ENCODE peak calls at places on chromosomes 13 and 19, in six cellular contexts. N, Y, H, S, R and T are unnamed samples.

GRCh38 chr13:26539738-26540292 is 17.7 kb upstream of the WASF3 start:
- DNase-seq in Y (no peak), R (no peak), N (no peak), H (no peak), S (no peak), T (no peak)

GRCh38 chr13:74166286-74166685 is 32.1 kb upstream of the KLF12 start:
- DNase-seq in Y (peak; percentile 39), H (no peak), N (no peak), S (no peak), R (no peak), T (no peak)

GRCh38 chr19:38538793-38539528 is 78.8 kb downstream of the MAP4K1 start:
- DNase-seq in N (no peak), H (no peak), Y (peak; percentile 7), S (no peak), R (peak; percentile 67), T (no peak)

GRCh38 chr19:50239916-50240585 is 36.6 kb downstream of the MYH14 start:
- DNase-seq in R (no peak), Y (no peak), S (no peak), N (no peak), H (no peak), T (no peak)

GRCh38 chr19:55454787-55455243 is 6.6 kb downstream of the ISOC2 start:
- DNase-seq in R (no peak), N (peak; percentile 68), H (peak; percentile 58), Y (no peak), S (no peak), T (no peak)

GRCh38 chr13:85040176-85040660 is 759.0 kb downstream of the SLITRK6 start:
- DNase-seq in H (no peak), S (no peak), N (no peak), Y (no peak), R (no peak), T (no peak)

GRCh38 chr13:32938907-32939306 is 77.3 kb upstream of the KL start:
- DNase-seq in R (no peak), N (peak; percentile 24), H (no peak), S (no peak), Y (peak; percentile 55), T (no peak)

GRCh38 chr13:98393873-98394272 is 183.0 kb downstream of the STK24 start:
- DNase-seq in N (no peak), S (no peak), H (no peak), Y (no peak), R (no peak), T (no peak)

GRCh38 chr19:30864460-30865215 is 484.6 kb downstream of the TSHZ3 start:
- DNase-seq in Y (no peak), H (no peak), R (no peak), S (no peak), N (no peak), T (no peak)

GRCh38 chr13:66634384-66634783 is 595.8 kb downstream of the PCDH9 start:
- DNase-seq in N (no peak), H (no peak), S (no peak), R (no peak), Y (peak; percentile 47), T (no peak)

GRCh38 chr19:6551607-6552450 is 21.0 kb downstream of the TNFSF9 start:
- DNase-seq in S (peak; percentile 56), Y (peak; percentile 70), H (peak; percentile 75), N (no peak), R (no peak), T (no peak)

GRCh38 chr19:39963860-39964259 is 7.1 kb upstream of the PSMC4 start:
- DNase-seq in N (no peak), S (no peak), Y (no peak), H (no peak), R (no peak), T (no peak)

GRCh38 chr19:51439021-51439465 is 19.2 kb downstream of the SIGLEC8 start:
- DNase-seq in N (peak; percentile 46), Y (no peak), H (no peak), S (no peak), R (no peak), T (no peak)

GRCh38 chr19:33468361-33469170 is 53.0 kb downstream of the PEPD start:
- DNase-seq in Y (peak; percentile 67), H (no peak), S (no peak), N (no peak), R (no peak), T (no peak)

GRCh38 chr13:104253063-104253680 is 1187.0 kb upstream of the SLC10A2 start:
- DNase-seq in S (no peak), Y (peak; percentile 4), N (no peak), H (no peak), R (no peak), T (no peak)

GRCh38 chr13:111893607-111894443 is 173.1 kb upstream of the SOX1 start:
- DNase-seq in H (no peak), R (no peak), N (no peak), S (no peak), Y (no peak), T (no peak)

GRCh38 chr13:111531505-111531904 is 211.1 kb downstream of the TEX29 start:
- DNase-seq in H (no peak), R (no peak), Y (no peak), N (peak; percentile 26), S (peak; percentile 46), T (no peak)

GRCh38 chr19:53903055-53903680 is 5.9 kb upstream of the CACNG7 start:
- DNase-seq in R (peak; percentile 37), N (peak; percentile 84), H (peak; percentile 42), S (peak; percentile 84), Y (peak; percentile 27), T (no peak)

GRCh38 chr13:48334534-48335127 is 31.1 kb downstream of the RB1 start:
- DNase-seq in S (peak; percentile 39), Y (peak; percentile 39), H (no peak), N (peak; percentile 49), R (peak; percentile 45), T (peak; percentile 1)

GRCh38 chr19:869245-870177 is 10.0 kb downstream of the CFD start:
- DNase-seq in Y (peak; percentile 96), S (peak; percentile 81), R (no peak), N (peak; percentile 84), H (no peak), T (no peak)

GRCh38 chr19:41311072-41311471 is 1.1 kb downstream of the CCDC97 start:
- DNase-seq in R (no peak), H (no peak), Y (no peak), N (no peak), S (no peak), T (no peak)
- H3K27ac ChIP-seq in R (no peak overlapping the region), H (peak overlapping the region; percentile 97), Y (peak overlapping the region; percentile 95), N (peak overlapping the region; percentile 86), S (peak overlapping the region; percentile 99), T (peak overlapping the region; percentile 97)

GRCh38 chr19:5526691-5527090 is 41.1 kb downstream of the TINCR start:
- DNase-seq in S (no peak), Y (no peak), H (no peak), R (no peak), N (no peak), T (no peak)
- TF ChIP-seq EZH2 in S (no peak), Y (no peak), H (no peak), R (no peak), N (no peak), T (no peak)

GRCh38 chr19:4305253-4305612 is 835 bp downstream of the FSD1 start:
- DNase-seq in Y (no peak), S (no peak), N (no peak), H (no peak), R (no peak), T (no peak)
- TF ChIP-seq CTCF in Y (no peak), S (no peak), N (no peak), H (no peak), R (no peak), T (no peak)

GRCh38 chr13:35479223-35479536 is 2.7 kb upstream of the MAB21L1 start:
- DNase-seq in Y (no peak), H (no peak), R (no peak), S (no peak), N (no peak), T (no peak)

GRCh38 chr13:35475131-35475959 is 1.1 kb downstream of the MAB21L1 start:
- DNase-seq in N (no peak), S (peak; percentile 17), R (peak; percentile 65), Y (peak; percentile 47), H (no peak), T (no peak)

GRCh38 chr13:35478384-35479222 is 2.1 kb upstream of the MAB21L1 start:
- DNase-seq in H (no peak), R (no peak), S (no peak), Y (no peak), N (no peak), T (no peak)

GRCh38 chr13:35474551-35474950 is 1.9 kb downstream of the MAB21L1 start:
- DNase-seq in N (no peak), Y (no peak), S (no peak), H (no peak), R (no peak), T (no peak)

DNA sequence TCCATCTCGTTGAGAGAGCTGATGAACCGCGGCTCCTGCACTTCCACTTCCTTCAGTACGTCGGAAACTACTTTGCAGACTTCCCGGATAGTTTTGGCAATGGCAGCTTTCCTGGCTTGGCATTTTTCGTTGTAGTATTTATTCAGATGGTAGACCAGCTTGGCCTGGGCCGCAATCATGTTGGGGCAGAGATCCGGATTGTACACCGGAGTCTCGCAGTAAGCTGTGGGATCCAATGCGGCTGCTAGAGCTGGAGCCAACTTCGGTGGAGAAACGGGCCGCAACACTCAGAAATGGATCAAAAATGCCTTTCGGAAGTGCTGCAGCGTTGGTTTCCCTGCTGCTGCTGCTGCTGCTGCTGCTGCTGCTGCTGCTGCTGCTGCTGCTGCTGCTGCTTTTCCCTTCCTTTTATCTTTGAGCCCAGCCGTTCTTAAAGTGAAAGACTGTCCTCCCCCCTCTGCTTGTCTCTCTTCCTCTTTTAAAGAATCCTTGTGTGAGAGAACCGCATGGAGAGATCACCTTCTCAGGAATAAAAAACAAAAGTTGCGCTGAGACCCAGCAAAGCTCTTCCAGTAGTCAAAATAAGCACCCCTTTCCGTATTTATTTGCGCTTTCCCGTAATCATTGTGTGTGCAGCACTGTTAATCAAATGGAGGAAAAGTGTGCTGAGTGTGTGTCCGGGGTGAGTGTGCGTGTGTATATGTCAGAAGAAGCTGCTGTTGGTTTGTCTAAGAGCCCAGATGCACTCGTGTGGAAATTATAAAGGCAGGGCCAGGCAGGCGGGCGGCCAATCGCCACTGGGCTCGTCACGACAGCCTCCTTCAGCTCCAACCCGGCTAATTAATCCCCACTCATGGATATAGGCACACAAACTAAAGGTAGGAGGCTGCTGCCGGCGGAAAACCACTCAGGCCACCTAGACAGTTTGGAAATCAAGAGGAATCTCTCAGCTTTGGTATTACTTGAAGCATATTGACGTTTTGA is at the start of gene MAB21L1:
- DNase-seq in R (no peak), S (peak; percentile 73), H (no peak), Y (peak; percentile 63), N (no peak), T (no peak)
- H3K27ac ChIP-seq in R (no peak within 1 kb of the TSS), S (peak within 1 kb of the TSS; percentile 95), H (no peak within 1 kb of the TSS), Y (peak within 1 kb of the TSS; percentile 68), N (no peak within 1 kb of the TSS), T (no peak within 1 kb of the TSS)

DNA sequence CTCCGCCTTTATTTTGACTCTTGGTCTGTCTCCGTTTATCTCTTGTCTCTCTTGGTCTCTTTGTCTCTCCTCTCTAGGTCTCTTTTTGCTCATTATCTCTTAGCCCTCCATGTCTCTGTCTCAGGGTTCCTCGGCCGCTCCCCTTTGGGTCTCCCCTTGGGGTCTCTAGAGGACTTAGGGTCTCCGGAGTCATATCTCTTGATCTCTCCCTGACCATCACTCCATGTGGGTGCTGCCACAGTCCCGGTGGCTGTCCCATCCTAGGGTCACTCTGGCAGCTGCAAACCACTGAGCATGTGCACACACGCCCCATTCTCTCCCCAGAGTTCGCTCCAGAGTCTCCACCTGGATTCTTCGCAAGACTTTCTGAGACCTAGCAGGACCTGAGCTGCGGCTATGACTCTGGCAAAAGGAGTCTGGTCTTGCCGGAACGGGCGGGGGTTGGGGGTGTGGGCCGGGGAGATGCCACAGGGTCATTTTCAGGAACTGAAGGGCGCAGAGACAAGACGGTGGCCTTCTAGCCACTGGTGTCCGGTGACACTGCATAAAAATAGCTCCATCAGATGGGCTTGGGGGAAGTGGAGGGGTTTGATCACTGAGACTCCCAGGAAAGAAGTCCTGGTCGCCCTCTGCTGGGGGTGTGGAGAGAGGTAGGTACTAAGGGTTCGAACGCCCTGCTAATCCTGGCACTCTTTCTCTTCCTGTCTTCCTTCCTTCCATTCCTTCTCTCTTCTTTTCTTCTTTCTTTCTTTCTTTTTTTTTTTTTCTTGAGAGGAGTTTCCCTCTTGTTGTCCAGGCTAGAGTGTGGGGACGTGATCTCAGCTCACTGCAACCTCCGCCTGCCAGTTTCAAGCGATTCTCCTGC is 1.2 kb upstream of the KCNA7 start:
- DNase-seq in Y (no peak), S (no peak), R (no peak), N (peak; percentile 57), H (peak; percentile 34), T (no peak)
- TF ChIP-seq EZH2 in Y (no peak), S (no peak), R (no peak), N (no peak), H (no peak), T (peak; percentile 15)